ENCODE peak calls at places on chromosome 5, in eight cellular contexts. V is astrocyte of the cerebellum, O is RKO, M is AG09309, R is NCI-H2081, F is neural crest cell, W is T-helper 2 cell, C is dermis blood vessel endothelial cell. I is an unnamed sample.

GRCh38 chr5:107605596-107606125 is 65.1 kb downstream of the EFNA5 start:
- DNase-seq in V (no peak), O (no peak), M (no peak), R (no peak), F (no peak), W (no peak), C (peak), I (no peak)

GRCh38 chr5:96675882-96676281 is 13.7 kb downstream of the CAST start:
- DNase-seq in V (no peak), O (no peak), M (no peak), R (no peak), F (no peak), W (no peak), C (no peak), I (no peak)

GRCh38 chr5:17216176-17216973 is 1.1 kb upstream of the BASP1 start:
- DNase-seq in V (peak), O (peak), M (no peak), R (peak), F (peak), W (no peak), C (peak), I (no peak)

GRCh38 chr5:56129288-56129687 is 103.8 kb downstream of the ANKRD55 start:
- DNase-seq in V (no peak), O (no peak), M (no peak), R (no peak), F (no peak), W (no peak), C (peak), I (no peak)

GRCh38 chr5:172104801-172105701 is 83.0 kb downstream of the STK10 start:
- DNase-seq in V (no peak), O (no peak), M (no peak), R (no peak), F (no peak), W (no peak), C (no peak), I (no peak)

GRCh38 chr5:1432296-1432695 is 12.9 kb downstream of the SLC6A3 start:
- DNase-seq in V (no peak), O (no peak), M (no peak), R (no peak), F (no peak), W (no peak), C (no peak), I (no peak)

GRCh38 chr5:35117960-35118359 is 70.2 kb upstream of the AGXT2 start:
- DNase-seq in V (no peak), O (peak), M (peak), R (no peak), F (no peak), W (no peak), C (peak), I (peak)

GRCh38 chr5:88979244-88979643 is 96.3 kb upstream of the MEF2C start:
- DNase-seq in V (peak), O (no peak), M (peak), R (no peak), F (no peak), W (no peak), C (no peak), I (peak)

GRCh38 chr5:160959804-160960203 is 107.8 kb upstream of the ATP10B start:
- DNase-seq in V (no peak), O (peak), M (no peak), R (no peak), F (no peak), W (no peak), C (no peak), I (no peak)

GRCh38 chr5:18043344-18043743 is 409.1 kb downstream of the TAF11L14 start:
- DNase-seq in V (no peak), O (no peak), M (no peak), R (no peak), F (no peak), W (no peak), C (no peak), I (no peak)

GRCh38 chr5:159700016-159700415 is 216.3 kb upstream of the ADRA1B start:
- DNase-seq in V (no peak), O (no peak), M (no peak), R (no peak), F (no peak), W (no peak), C (no peak), I (no peak)

GRCh38 chr5:37838933-37839341 is 904 bp downstream of the GDNF start:
- DNase-seq in V (no peak), O (no peak), M (no peak), R (no peak), F (no peak), W (no peak), C (no peak), I (no peak)

GRCh38 chr5:165410476-165410875 is 1905.1 kb downstream of the MAT2B start:
- DNase-seq in V (no peak), O (no peak), M (no peak), R (no peak), F (no peak), W (no peak), C (no peak), I (no peak)

GRCh38 chr5:146624179-146624578 is 108.2 kb upstream of the GPR151 start:
- DNase-seq in V (no peak), O (no peak), M (no peak), R (no peak), F (no peak), W (no peak), C (no peak), I (no peak)

GRCh38 chr5:155998258-155998657 is 328.7 kb upstream of the SGCD start:
- DNase-seq in V (no peak), O (no peak), M (no peak), R (no peak), F (no peak), W (no peak), C (no peak), I (no peak)

GRCh38 chr5:55568629-55569512 is 34.1 kb upstream of the PLPP1 start:
- DNase-seq in V (no peak), O (no peak), M (no peak), R (no peak), F (no peak), W (no peak), C (no peak), I (no peak)

GRCh38 chr5:42583322-42583721 is 160.1 kb downstream of the GHR start:
- DNase-seq in V (peak), O (peak), M (peak), R (peak), F (peak), W (no peak), C (peak), I (peak)

GRCh38 chr5:59786271-59786805 is 107.2 kb downstream of the PDE4D start:
- DNase-seq in V (no peak), O (peak), M (peak), R (no peak), F (no peak), W (no peak), C (peak), I (peak)

GRCh38 chr5:179376701-179377420 is 31.6 kb upstream of the ADAMTS2 start:
- DNase-seq in V (no peak), O (no peak), M (no peak), R (no peak), F (no peak), W (no peak), C (no peak), I (no peak)

GRCh38 chr5:114782869-114783268 is 386.8 kb downstream of the TRIM36 start:
- DNase-seq in V (peak), O (no peak), M (no peak), R (no peak), F (no peak), W (no peak), C (no peak), I (no peak)

GRCh38 chr5:154575869-154576806 is 98.1 kb upstream of the HAND1 start:
- DNase-seq in V (no peak), O (peak), M (no peak), R (no peak), F (no peak), W (no peak), C (peak), I (no peak)

GRCh38 chr5:143985832-143986485 is 174.0 kb downstream of the HMHB1 start:
- DNase-seq in V (no peak), O (peak), M (peak), R (no peak), F (no peak), W (no peak), C (peak), I (peak)

GRCh38 chr5:27479859-27480258 is 441.5 kb upstream of the CDH9 start:
- DNase-seq in V (no peak), O (no peak), M (no peak), R (no peak), F (no peak), W (no peak), C (no peak), I (no peak)

GRCh38 chr5:91538179-91538578 is 155.1 kb upstream of the ARRDC3 start:
- DNase-seq in V (no peak), O (no peak), M (no peak), R (no peak), F (no peak), W (no peak), C (no peak), I (no peak)

GRCh38 chr5:72436796-72437471 is 70.3 kb downstream of the ZNF366 start:
- DNase-seq in V (no peak), O (no peak), M (no peak), R (no peak), F (no peak), W (no peak), C (no peak), I (no peak)

GRCh38 chr5:151469992-151470391 is 22.6 kb downstream of the SLC36A1 start:
- DNase-seq in V (no peak), O (no peak), M (no peak), R (peak), F (no peak), W (no peak), C (no peak), I (no peak)

GRCh38 chr5:6812800-6813731 is 99.8 kb downstream of the TENT4A start:
- DNase-seq in V (no peak), O (no peak), M (peak), R (peak), F (no peak), W (no peak), C (no peak), I (no peak)

GRCh38 chr5:126846344-126846743 is 69.4 kb downstream of the LMNB1 start:
- DNase-seq in V (no peak), O (no peak), M (no peak), R (no peak), F (no peak), W (no peak), C (peak), I (no peak)

GRCh38 chr5:54703091-54703490 is 185.5 kb downstream of the SNX18 start:
- DNase-seq in V (peak), O (no peak), M (peak), R (no peak), F (no peak), W (no peak), C (peak), I (no peak)

GRCh38 chr5:140648132-140648432 is 453 bp downstream of the IK start:
- DNase-seq in V (no peak), O (no peak), M (no peak), R (no peak), F (no peak), W (no peak), C (no peak), I (no peak)

GRCh38 chr5:923473-923873 is 30.8 kb downstream of the TRIP13 start:
- DNase-seq in V (peak), O (peak), M (no peak), R (peak), F (peak), W (peak), C (peak), I (peak)

GRCh38 chr5:171688696-171689495 is 96.7 kb upstream of the SMIM23 start:
- DNase-seq in V (no peak), O (no peak), M (no peak), R (no peak), F (no peak), W (no peak), C (no peak), I (no peak)

GRCh38 chr5:154178661-154179060 is 11.9 kb upstream of the GALNT10 start:
- DNase-seq in V (no peak), O (no peak), M (no peak), R (no peak), F (no peak), W (no peak), C (no peak), I (no peak)

GRCh38 chr5:150658121-150658520 is 2.9 kb upstream of the MYOZ3 start:
- DNase-seq in V (no peak), O (no peak), M (no peak), R (no peak), F (no peak), W (no peak), C (no peak), I (no peak)

GRCh38 chr5:55638455-55638854 is 73.7 kb downstream of the SLC38A9 start:
- DNase-seq in V (peak), O (no peak), M (no peak), R (no peak), F (no peak), W (no peak), C (no peak), I (peak)

GRCh38 chr5:107439832-107440231 is 230.9 kb downstream of the EFNA5 start:
- DNase-seq in V (no peak), O (no peak), M (no peak), R (no peak), F (no peak), W (no peak), C (no peak), I (no peak)

GRCh38 chr5:145500712-145501111 is 334.4 kb downstream of the PRELID2 start:
- DNase-seq in V (no peak), O (no peak), M (no peak), R (no peak), F (no peak), W (no peak), C (no peak), I (no peak)

GRCh38 chr5:181212934-181213333 is 7.9 kb upstream of the TRIM7 start:
- DNase-seq in V (no peak), O (no peak), M (no peak), R (no peak), F (no peak), W (no peak), C (no peak), I (no peak)